ENCODE peak calls at places on chromosomes 6 and 20, in seven cellular contexts. U is H1, D is HEK293T, Q is K562, F is GM12878, E is HCT116, G is HepG2. N is an unnamed sample.

GRCh38 chr6:55822815-55823214 is 52.6 kb downstream of the BMP5 start:
- DNase-seq in U (no peak), D (no peak), Q (no peak), F (no peak), E (no peak), G (no peak), N (no peak)

GRCh38 chr6:170285482-170285881 is 5.4 kb downstream of the DLL1 start:
- DNase-seq in U (no peak), D (no peak), Q (no peak), F (no peak), E (no peak), G (no peak), N (no peak)

GRCh38 chr6:50822078-50822476 is 3.4 kb downstream of the TFAP2B start:
- DNase-seq in U (no peak), D (no peak), Q (no peak), F (no peak), E (no peak), G (no peak), N (no peak)

GRCh38 chr6:75936682-75937081 is 135.8 kb downstream of the IMPG1 start:
- DNase-seq in U (no peak), D (no peak), Q (no peak), F (no peak), E (no peak), G (no peak), N (no peak)

GRCh38 chr20:32208499-32209154 is 947 bp downstream of the POFUT1 start:
- DNase-seq in U (no peak), D (no peak), Q (no peak), F (no peak), E (no peak), G (no peak), N (no peak)

GRCh38 chr6:12516070-12516469 is 200.5 kb upstream of the PHACTR1 start:
- DNase-seq in U (no peak), D (no peak), Q (no peak), F (no peak), E (no peak), G (no peak), N (no peak)

GRCh38 chr20:23206995-23207394 is 120.9 kb upstream of the CD93 start:
- DNase-seq in U (no peak), D (no peak), Q (no peak), F (no peak), E (no peak), G (no peak), N (no peak)

GRCh38 chr6:164379786-164380185 is 929.6 kb downstream of the C6orf118 start:
- DNase-seq in U (no peak), D (no peak), Q (no peak), F (no peak), E (no peak), G (no peak), N (no peak)

GRCh38 chr20:18057106-18057993 is at the start of gene OVOL2:
- DNase-seq in U (no peak), D (no peak), Q (peak), F (no peak), E (peak), G (no peak), N (peak)

GRCh38 chr6:5516036-5516435 is 254.7 kb downstream of the FARS2 start:
- DNase-seq in U (no peak), D (no peak), Q (no peak), F (no peak), E (no peak), G (no peak), N (no peak)

GRCh38 chr20:61442075-61442670 is 190.1 kb downstream of the CDH4 start:
- DNase-seq in U (no peak), D (no peak), Q (no peak), F (no peak), E (no peak), G (no peak), N (no peak)

GRCh38 chr6:133673056-133673455 is 215.9 kb upstream of the TCF21 start:
- DNase-seq in U (no peak), D (no peak), Q (no peak), F (no peak), E (no peak), G (no peak), N (no peak)

GRCh38 chr6:100458841-100459154 is 5.9 kb downstream of the SIM1 start:
- DNase-seq in U (no peak), D (no peak), Q (no peak), F (no peak), E (no peak), G (no peak), N (no peak)

GRCh38 chr6:93017213-93017612 is 402.1 kb downstream of the EPHA7 start:
- DNase-seq in U (no peak), D (peak), Q (no peak), F (no peak), E (no peak), G (peak), N (peak)

GRCh38 chr6:47083586-47084047 is 41.5 kb upstream of the ADGRF1 start:
- DNase-seq in U (no peak), D (no peak), Q (no peak), F (no peak), E (no peak), G (peak), N (no peak)

GRCh38 chr20:41509316-41509715 is 108.9 kb downstream of the CHD6 start:
- DNase-seq in U (no peak), D (no peak), Q (no peak), F (no peak), E (no peak), G (no peak), N (no peak)

GRCh38 chr6:33716379-33716778 is 4.9 kb upstream of the UQCC2 start:
- DNase-seq in U (no peak), D (no peak), Q (no peak), F (no peak), E (peak), G (no peak), N (no peak)

GRCh38 chr6:100913400-100914276 is 32.5 kb upstream of the ASCC3 start:
- DNase-seq in U (no peak), D (no peak), Q (no peak), F (no peak), E (no peak), G (peak), N (peak)

GRCh38 chr6:113442040-113442439 is 415.1 kb upstream of the MARCKS start:
- DNase-seq in U (no peak), D (no peak), Q (no peak), F (no peak), E (no peak), G (no peak), N (no peak)

GRCh38 chr20:18543216-18543615 is 24.0 kb upstream of the SMIM26 start:
- DNase-seq in U (no peak), D (no peak), Q (no peak), F (no peak), E (no peak), G (no peak), N (no peak)

GRCh38 chr6:119384444-119384843 is 34.9 kb upstream of the MAN1A1 start:
- DNase-seq in U (no peak), D (no peak), Q (no peak), F (no peak), E (no peak), G (no peak), N (no peak)

GRCh38 chr20:14067631-14068030 is 72.3 kb downstream of the MACROD2 start:
- DNase-seq in U (no peak), D (no peak), Q (no peak), F (no peak), E (no peak), G (no peak), N (no peak)

GRCh38 chr6:113879186-113880096 is 22.3 kb downstream of the MARCKS start:
- DNase-seq in U (no peak), D (peak), Q (peak), F (peak), E (peak), G (peak), N (peak)

GRCh38 chr6:28719275-28719940 is 193.7 kb downstream of the GPX5 start:
- DNase-seq in U (no peak), D (no peak), Q (peak), F (no peak), E (peak), G (peak), N (peak)

GRCh38 chr6:82705579-82705978 is 342.0 kb downstream of the TPBG start:
- DNase-seq in U (no peak), D (no peak), Q (no peak), F (no peak), E (no peak), G (no peak), N (no peak)

GRCh38 chr20:54070187-54070987 is at the start of gene BCAS1:
- DNase-seq in U (no peak), D (no peak), Q (peak), F (no peak), E (no peak), G (peak), N (no peak)

GRCh38 chr20:59663513-59663890 is 59.2 kb downstream of the PHACTR3 start:
- DNase-seq in U (no peak), D (no peak), Q (no peak), F (no peak), E (no peak), G (no peak), N (no peak)

GRCh38 chr6:97437087-97437486 is 154.1 kb upstream of the MMS22L start:
- DNase-seq in U (no peak), D (peak), Q (peak), F (no peak), E (peak), G (peak), N (no peak)

GRCh38 chr6:2468601-2468955 is 223.2 kb upstream of the GMDS start:
- DNase-seq in U (no peak), D (no peak), Q (no peak), F (no peak), E (no peak), G (no peak), N (no peak)

GRCh38 chr20:37276494-37277252 is 12.8 kb upstream of the MANBAL start:
- DNase-seq in U (no peak), D (no peak), Q (no peak), F (no peak), E (no peak), G (peak), N (no peak)

GRCh38 chr6:30781362-30781696 is 37.0 kb upstream of the IER3 start:
- DNase-seq in U (no peak), D (no peak), Q (no peak), F (no peak), E (no peak), G (no peak), N (no peak)

GRCh38 chr6:104940881-104941693 is 15.8 kb upstream of the LIN28B start:
- DNase-seq in U (no peak), D (peak), Q (peak), F (no peak), E (no peak), G (peak), N (peak)

GRCh38 chr20:36483919-36484808 is 57.2 kb upstream of the MYL9 start:
- DNase-seq in U (no peak), D (no peak), Q (no peak), F (no peak), E (no peak), G (no peak), N (no peak)

GRCh38 chr6:30893666-30894065 is 9.3 kb downstream of the DDR1 start:
- DNase-seq in U (no peak), D (no peak), Q (no peak), F (no peak), E (no peak), G (no peak), N (no peak)

GRCh38 chr6:117597755-117598154 is 4.6 kb downstream of the GOPC start:
- DNase-seq in U (no peak), D (no peak), Q (no peak), F (no peak), E (no peak), G (no peak), N (no peak)

GRCh38 chr6:39009476-39009875 is 39.1 kb upstream of the GLP1R start:
- DNase-seq in U (no peak), D (no peak), Q (no peak), F (no peak), E (no peak), G (no peak), N (no peak)

GRCh38 chr6:128929869-128930268 is 46.9 kb downstream of the LAMA2 start:
- DNase-seq in U (no peak), D (no peak), Q (no peak), F (no peak), E (no peak), G (no peak), N (no peak)

GRCh38 chr6:81568973-81569372 is 183.5 kb downstream of the TENT5A start:
- DNase-seq in U (no peak), D (no peak), Q (no peak), F (no peak), E (no peak), G (no peak), N (no peak)

GRCh38 chr20:37845261-37845681 is 57.7 kb upstream of the VSTM2L start:
- DNase-seq in U (no peak), D (no peak), Q (no peak), F (no peak), E (no peak), G (no peak), N (no peak)

GRCh38 chr20:48607544-48607865 is 220.3 kb downstream of the PREX1 start:
- DNase-seq in U (no peak), D (no peak), Q (no peak), F (no peak), E (no peak), G (no peak), N (no peak)

GRCh38 chr20:48604936-48605335 is 222.9 kb downstream of the PREX1 start:
- DNase-seq in U (no peak), D (no peak), Q (no peak), F (no peak), E (no peak), G (no peak), N (peak)

GRCh38 chr20:48606841-48607543 is 220.8 kb downstream of the PREX1 start:
- DNase-seq in U (no peak), D (no peak), Q (no peak), F (no peak), E (no peak), G (no peak), N (no peak)

GRCh38 chr20:48605364-48606116 is 222.3 kb downstream of the PREX1 start:
- DNase-seq in U (no peak), D (no peak), Q (no peak), F (no peak), E (no peak), G (no peak), N (peak)

DNA sequence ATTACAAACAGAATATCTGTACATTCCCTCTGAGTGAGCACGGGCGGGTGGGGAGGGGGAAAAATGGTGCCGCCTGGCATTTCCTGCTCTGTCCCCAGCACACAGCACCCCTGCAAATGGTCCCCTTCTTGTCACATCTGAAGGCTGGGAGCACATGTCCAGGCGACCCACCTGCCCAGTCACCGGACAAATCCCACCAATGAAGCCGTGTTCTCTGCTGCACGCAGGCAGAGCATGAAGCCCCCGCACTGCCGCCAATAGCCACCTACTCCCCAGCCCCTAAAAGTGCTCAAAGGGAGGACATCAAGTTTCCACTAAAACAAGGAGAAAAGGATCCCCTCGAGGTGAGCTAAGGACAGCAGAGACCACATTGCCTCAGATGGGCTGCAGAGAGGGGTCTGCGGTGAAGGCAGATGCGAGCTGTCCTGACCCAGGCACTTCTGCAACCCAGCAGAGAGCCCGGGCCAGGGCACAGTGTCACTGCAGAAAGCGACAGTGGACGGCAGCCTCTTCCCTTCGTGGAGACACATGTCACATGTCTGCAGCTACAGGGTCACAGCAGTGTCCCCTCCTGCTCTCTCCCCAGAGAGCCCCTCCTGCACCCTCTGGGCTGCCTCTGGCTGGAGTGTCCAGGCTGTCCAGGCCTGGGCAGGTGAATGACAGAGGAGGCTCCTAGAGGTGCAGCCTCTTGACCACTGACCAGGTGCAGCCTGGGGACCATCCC is 221.5 kb downstream of the PREX1 start:
- DNase-seq in U (no peak), D (no peak), Q (no peak), F (no peak), E (no peak), G (no peak), N (no peak)
- TF ChIP-seq SP1 in U (no peak), D (no peak), Q (no peak), F (no peak), E (no peak), G (no peak), N (no peak)

DNA sequence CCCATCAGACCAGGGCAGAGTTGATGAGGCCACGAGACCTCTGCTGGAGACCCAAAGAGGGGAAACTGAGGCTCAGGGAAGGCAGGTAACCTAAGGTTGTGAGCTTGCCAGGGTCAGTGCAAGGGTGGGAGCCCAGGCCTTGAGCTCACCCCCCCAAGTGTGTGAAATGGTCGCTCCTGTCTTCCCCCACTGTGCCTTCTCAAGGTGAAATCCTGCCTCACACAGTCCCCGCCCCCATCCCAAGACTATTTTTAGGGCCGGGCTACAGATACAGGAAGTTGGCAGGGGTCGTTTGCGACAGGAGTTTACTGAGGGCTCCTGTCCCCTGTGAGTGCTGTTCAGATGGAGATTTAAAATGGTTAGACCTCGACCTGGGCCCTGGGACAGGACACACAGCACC is 18.7 kb upstream of the GATA5 start:
- DNase-seq in U (no peak), D (no peak), Q (no peak), F (no peak), E (no peak), G (no peak), N (no peak)
- TF ChIP-seq SP1 in U (no peak), D (no peak), Q (no peak), F (no peak), E (no peak), G (no peak), N (no peak)

GRCh38 chr6:167089243-167090142 is 33.4 kb upstream of the CCR6 start:
- DNase-seq in U (no peak), D (no peak), Q (no peak), F (no peak), E (no peak), G (no peak), N (no peak)

GRCh38 chr6:167090171-167090570 is 32.7 kb upstream of the CCR6 start:
- DNase-seq in U (no peak), D (no peak), Q (no peak), F (no peak), E (no peak), G (no peak), N (no peak)

GRCh38 chr6:167092672-167093339 is 30.1 kb upstream of the CCR6 start:
- DNase-seq in U (no peak), D (no peak), Q (no peak), F (no peak), E (no peak), G (no peak), N (no peak)

GRCh38 chr6:167093406-167093921 is 29.4 kb upstream of the CCR6 start:
- DNase-seq in U (no peak), D (no peak), Q (no peak), F (no peak), E (no peak), G (no peak), N (no peak)

DNA sequence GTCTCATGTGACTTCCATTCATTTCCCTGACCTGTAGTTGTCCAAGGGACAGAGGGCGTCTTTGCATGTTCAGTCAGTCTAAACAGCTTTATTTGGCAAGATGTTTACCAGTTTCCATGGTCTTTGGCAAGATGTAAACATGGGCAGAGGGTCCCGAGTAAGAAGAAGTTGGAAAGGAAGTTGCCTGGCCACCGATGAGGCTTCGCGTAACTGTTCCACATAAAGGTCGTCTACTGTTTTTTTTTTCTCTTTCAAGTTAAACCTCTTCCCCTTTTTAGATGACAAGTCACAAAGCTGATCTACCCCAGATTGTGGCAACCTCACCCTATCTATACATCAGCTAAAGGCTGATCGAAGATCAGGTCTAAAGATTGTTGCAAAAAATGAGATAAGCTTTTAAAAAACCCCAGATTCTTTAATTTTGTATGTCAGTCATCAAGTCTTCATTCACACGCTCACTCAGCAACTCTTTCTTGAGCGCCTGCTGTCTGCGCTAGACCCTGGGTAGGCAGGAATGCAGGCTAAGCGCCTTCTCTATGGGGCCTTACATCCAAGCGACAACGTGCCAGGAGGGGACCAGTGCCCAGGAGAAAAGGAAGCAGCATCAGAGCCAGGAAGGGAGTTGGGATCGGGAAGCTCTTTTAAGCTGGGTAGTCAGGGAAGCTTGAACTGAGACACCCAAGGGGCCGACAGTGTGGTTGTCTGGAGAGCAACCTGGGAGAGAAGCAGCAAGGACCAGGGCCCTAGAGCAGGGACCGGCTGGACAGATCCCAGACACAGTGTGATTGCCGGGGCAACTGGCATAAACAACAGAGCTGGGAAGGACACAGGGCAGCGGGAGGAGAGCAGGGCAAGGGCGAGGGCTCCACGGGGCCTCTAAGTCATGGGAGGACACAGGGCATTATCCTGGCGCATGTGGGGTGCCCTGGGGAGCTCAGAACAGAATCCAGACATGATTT is 31.5 kb upstream of the CCR6 start:
- DNase-seq in U (no peak), D (no peak), Q (no peak), F (no peak), E (no peak), G (no peak), N (no peak)
- TF ChIP-seq SP1 in U (no peak), D (no peak), Q (no peak), F (no peak), E (no peak), G (no peak), N (no peak)

GRCh38 chr6:148591656-148592055 is 155.2 kb upstream of the UST start:
- DNase-seq in U (no peak), D (no peak), Q (no peak), F (no peak), E (no peak), G (no peak), N (no peak)

GRCh38 chr6:148593130-148593812 is 153.6 kb upstream of the UST start:
- DNase-seq in U (no peak), D (no peak), Q (no peak), F (no peak), E (no peak), G (no peak), N (no peak)

GRCh38 chr6:148590881-148591280 is 155.9 kb upstream of the UST start:
- DNase-seq in U (no peak), D (no peak), Q (peak), F (no peak), E (no peak), G (no peak), N (no peak)

GRCh38 chr6:148595550-148595949 is 151.3 kb upstream of the UST start:
- DNase-seq in U (no peak), D (no peak), Q (no peak), F (no peak), E (no peak), G (no peak), N (no peak)

DNA sequence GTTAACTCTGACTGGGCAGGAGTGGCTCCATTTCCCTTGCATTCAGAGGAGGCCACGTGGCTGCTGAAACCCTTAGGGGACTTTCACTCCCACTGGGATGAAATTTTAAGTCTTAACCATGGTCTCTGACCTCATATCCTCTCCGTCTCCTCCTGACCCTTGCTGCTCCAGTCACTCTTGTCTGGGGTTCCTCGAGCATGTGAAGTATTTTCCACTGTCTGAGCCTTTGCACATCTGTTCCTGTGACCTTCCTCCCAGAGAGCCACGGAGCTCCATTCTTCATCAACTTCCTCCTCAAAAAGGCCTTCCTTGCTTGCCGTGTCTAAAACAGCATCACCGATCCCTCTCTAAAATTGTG is 153.0 kb upstream of the UST start:
- DNase-seq in U (no peak), D (no peak), Q (no peak), F (no peak), E (no peak), G (no peak), N (no peak)
- TF ChIP-seq SP1 in U (no peak), D (no peak), Q (no peak), F (no peak), E (no peak), G (no peak), N (no peak)